ENCODE peak calls at places on chromosomes 3 and 15, in four cellular contexts. Q, P, J and S are unnamed samples.

GRCh38 chr15:33801954-33802353 is 166.3 kb upstream of the CHRM5 start:
- DNase-seq in P (no peak), J (no peak), Q (no peak), S (no peak)

GRCh38 chr3:67598814-67599556 is 55.4 kb downstream of the SUCLG2 start:
- DNase-seq in Q (no peak), P (no peak), J (no peak), S (no peak)

GRCh38 chr15:78088773-78089080 is 3.6 kb upstream of the SH2D7 start:
- DNase-seq in P (no peak), J (no peak), Q (no peak), S (peak; percentile 61)

GRCh38 chr3:39126532-39127071 is 19.1 kb downstream of the TTC21A start:
- DNase-seq in J (peak; percentile 52), P (no peak), Q (no peak), S (peak; percentile 56)

GRCh38 chr3:66080167-66080566 is 41.4 kb upstream of the MAGI1 start:
- DNase-seq in P (no peak), Q (no peak), J (no peak), S (no peak)

GRCh38 chr3:10416730-10417300 is 88.6 kb downstream of the ATP2B2 start:
- DNase-seq in J (no peak), P (no peak), Q (no peak), S (no peak)

GRCh38 chr3:180913582-180914404 is 1.3 kb downstream of the FXR1 start:
- DNase-seq in Q (no peak), P (no peak), J (no peak), S (no peak)

GRCh38 chr3:126604691-126605090 is 46.0 kb upstream of the C3orf22 start:
- DNase-seq in J (no peak), Q (no peak), P (no peak), S (no peak)

GRCh38 chr15:76073554-76073953 is 13.8 kb downstream of the TMEM266 start:
- DNase-seq in P (no peak), Q (no peak), J (no peak), S (no peak)

GRCh38 chr3:73324203-73325155 is 263.0 kb downstream of the EBLN2 start:
- DNase-seq in Q (no peak), P (no peak), J (no peak), S (no peak)

GRCh38 chr3:76561494-76562242 is 478.2 kb upstream of the ROBO2 start:
- DNase-seq in Q (no peak), J (no peak), P (no peak), S (no peak)

GRCh38 chr3:71276531-71276930 is 307.0 kb downstream of the FOXP1 start:
- DNase-seq in Q (no peak), P (no peak), J (no peak), S (no peak)

GRCh38 chr3:188594137-188594536 is 440.2 kb downstream of the LPP start:
- DNase-seq in P (no peak), J (no peak), Q (no peak), S (no peak)

GRCh38 chr3:55189359-55189801 is 261.5 kb upstream of the LRTM1 start:
- DNase-seq in Q (no peak), J (no peak), P (no peak), S (no peak)

GRCh38 chr15:54481819-54482218 is 503.6 kb downstream of the UNC13C start:
- DNase-seq in P (no peak), Q (no peak), J (peak; percentile 1), S (no peak)

GRCh38 chr15:90001683-90002427 is 731 bp downstream of the ZNF710 start:
- DNase-seq in J (peak; percentile 86), P (peak; percentile 75), Q (no peak), S (peak; percentile 29)

GRCh38 chr15:82894971-82895520 is 57.5 kb downstream of the HOMER2 start:
- DNase-seq in Q (no peak), J (peak; percentile 72), P (no peak), S (no peak)

GRCh38 chr3:151372063-151372820 is 12.3 kb downstream of the P2RY12 start:
- DNase-seq in P (no peak), Q (no peak), J (no peak), S (no peak)
- TF ChIP-seq PBX3 in P (no peak), Q (no peak), J (no peak), S (no peak)

GRCh38 chr3:192845196-192845855 is 72.3 kb downstream of the MB21D2 start:
- DNase-seq in J (no peak), P (no peak), Q (no peak), S (no peak)
- TF ChIP-seq PBX3 in J (no peak), P (no peak), Q (no peak), S (no peak)

DNA sequence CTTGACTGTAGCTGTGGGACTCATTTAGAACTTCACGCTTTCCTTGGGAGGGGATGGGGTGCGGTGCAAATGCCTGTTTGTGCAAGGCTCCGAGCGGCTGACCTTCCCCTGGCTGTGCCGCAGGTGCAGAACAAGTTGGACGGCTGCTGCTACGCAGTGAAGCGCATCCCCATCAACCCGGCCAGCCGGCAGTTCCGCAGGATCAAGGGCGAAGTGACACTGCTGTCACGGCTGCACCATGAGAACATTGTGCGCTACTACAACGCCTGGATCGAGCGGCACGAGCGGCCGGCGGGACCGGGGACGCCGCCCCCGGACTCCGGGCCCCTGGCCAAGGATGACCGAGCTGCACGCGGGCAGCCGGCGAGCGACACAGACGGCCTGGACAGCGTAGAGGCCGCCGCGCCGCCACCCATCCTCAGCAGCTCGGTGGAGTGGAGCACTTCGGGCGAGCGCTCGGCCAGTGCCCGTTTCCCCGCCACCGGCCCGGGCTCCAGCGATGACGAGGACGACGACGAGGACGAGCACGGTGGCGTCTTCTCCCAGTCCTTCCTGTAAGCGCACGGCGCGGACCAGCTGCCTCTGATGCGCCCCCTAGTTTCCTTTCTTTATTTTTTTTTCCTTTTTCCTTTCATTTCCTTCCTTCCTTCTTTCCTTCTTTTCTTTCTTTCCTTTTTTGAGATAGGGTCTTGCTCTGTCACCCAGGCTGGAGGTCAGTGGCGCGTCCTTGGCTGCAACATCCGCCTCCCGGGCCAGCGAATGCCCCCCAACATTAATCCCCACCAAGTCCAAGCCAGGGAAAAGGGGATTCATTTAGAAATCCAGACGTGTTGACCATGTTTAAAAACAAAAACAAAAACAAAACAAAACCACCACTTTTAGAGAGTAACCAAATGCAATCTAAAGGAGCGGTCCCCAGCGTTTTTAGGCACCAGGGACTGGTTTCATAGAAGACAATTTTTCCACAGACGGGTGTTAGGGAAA is 42.7 kb downstream of the EIF2AK4 start:
- DNase-seq in Q (no peak), J (peak; percentile 89), P (no peak), S (peak; percentile 21)
- TF ChIP-seq PBX3 in Q (no peak), J (no peak), P (no peak), S (no peak)

DNA sequence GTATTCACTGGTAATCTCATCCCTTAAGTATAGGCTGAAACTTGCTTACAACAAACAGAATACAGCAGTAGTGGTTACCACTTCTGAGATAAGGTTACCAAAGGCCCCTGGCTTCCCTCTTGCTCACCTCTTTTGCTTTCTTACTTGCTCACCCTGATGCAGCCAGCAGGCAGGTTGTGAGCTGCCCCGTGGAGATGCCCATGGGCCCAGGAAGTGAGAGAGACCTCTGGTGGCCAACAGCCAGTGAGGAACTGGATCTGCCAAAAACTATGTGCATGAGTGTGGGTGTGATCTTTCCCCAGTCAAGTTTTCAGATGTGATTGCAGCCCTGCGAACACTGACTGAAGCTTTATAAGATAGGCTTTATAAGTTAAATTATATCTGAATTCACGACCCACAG is 48.7 kb downstream of the NMNAT3 start:
- DNase-seq in J (no peak), P (peak; percentile 28), Q (no peak), S (peak; percentile 36)
- TF ChIP-seq PBX3 in J (no peak), P (no peak), Q (no peak), S (no peak)

GRCh38 chr3:17235311-17235710 is 350.6 kb downstream of the PLCL2 start:
- DNase-seq in Q (no peak), P (no peak), J (no peak), S (no peak)

GRCh38 chr3:17234382-17234781 is 349.6 kb downstream of the PLCL2 start:
- DNase-seq in P (no peak), J (no peak), Q (no peak), S (no peak)

GRCh38 chr3:17233398-17233800 is 348.6 kb downstream of the PLCL2 start:
- DNase-seq in J (peak; percentile 45), P (peak; percentile 46), Q (peak; percentile 51), S (peak; percentile 66)

GRCh38 chr3:17239417-17239816 is 354.7 kb downstream of the PLCL2 start:
- DNase-seq in P (no peak), J (no peak), Q (no peak), S (peak; percentile 21)

GRCh38 chr3:17238029-17238428 is 353.3 kb downstream of the PLCL2 start:
- DNase-seq in J (no peak), P (no peak), Q (no peak), S (no peak)
- TF ChIP-seq PBX3 in J (no peak), P (no peak), Q (no peak), S (no peak)

DNA sequence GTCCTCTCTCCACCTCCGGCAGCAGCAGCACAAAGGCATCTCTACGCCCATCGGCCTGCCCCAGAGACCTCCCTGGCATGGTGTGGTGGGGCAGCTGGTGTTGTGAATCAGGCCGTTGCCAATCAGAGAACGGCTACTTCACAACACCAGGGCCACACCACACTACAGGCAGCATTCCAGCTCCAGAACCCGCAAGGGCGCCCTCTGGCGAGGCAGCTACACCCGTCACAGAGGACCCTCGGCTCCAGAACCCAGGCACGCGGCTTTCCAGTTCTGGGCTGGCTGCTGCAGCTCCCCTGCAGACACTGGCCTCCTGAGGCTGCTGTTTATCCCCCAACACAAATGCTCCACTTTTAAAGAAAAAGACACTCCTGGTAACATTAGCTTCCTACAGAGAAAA is 127.5 kb upstream of the TOPAZ1 start:
- DNase-seq in P (no peak), Q (no peak), J (peak; percentile 20), S (peak; percentile 13)
- TF ChIP-seq PBX3 in P (no peak), Q (no peak), J (no peak), S (no peak)